ENCODE peak calls at places on chromosomes 2 and 18, in six cellular contexts. N, J, D, P, U and R are unnamed samples.

GRCh38 chr2:49236316-49236715 is 82.0 kb upstream of the FSHR start:
- ATAC-seq in N (no peak), J (no peak), D (no peak), P (no peak), U (no peak), R (no peak)

GRCh38 chr2:207819839-207820784 is 50.4 kb upstream of the FZD5 start:
- ATAC-seq in N (peak), J (peak), D (no peak), P (no peak), U (no peak), R (no peak)

GRCh38 chr2:10441966-10442365 is 6.2 kb downstream of the ODC1 start:
- ATAC-seq in N (no peak), J (no peak), D (no peak), P (no peak), U (no peak), R (no peak)

GRCh38 chr2:43018179-43019024 is 208.0 kb downstream of the ZFP36L2 start:
- ATAC-seq in N (peak), J (peak), D (no peak), P (peak), U (no peak), R (peak)

GRCh38 chr18:42742976-42743755 is 372.3 kb downstream of the RIT2 start:
- ATAC-seq in N (no peak), J (no peak), D (no peak), P (no peak), U (no peak), R (no peak)

GRCh38 chr18:73881396-73881795 is 266.2 kb downstream of the FBXO15 start:
- ATAC-seq in N (no peak), J (no peak), D (no peak), P (no peak), U (no peak), R (no peak)

GRCh38 chr2:191220671-191221070 is 24.5 kb upstream of the MYO1B start:
- ATAC-seq in N (no peak), J (no peak), D (no peak), P (no peak), U (no peak), R (no peak)

GRCh38 chr2:68225119-68225632 is 27.2 kb downstream of the PPP3R1 start:
- ATAC-seq in N (peak), J (peak), D (peak), P (no peak), U (peak), R (no peak)

GRCh38 chr2:241088376-241088775 is 13.7 kb downstream of the MTERF4 start:
- ATAC-seq in N (no peak), J (no peak), D (no peak), P (no peak), U (no peak), R (no peak)

GRCh38 chr2:39696838-39697237 is 31.1 kb downstream of the TMEM178A start:
- ATAC-seq in N (peak), J (peak), D (no peak), P (no peak), U (peak), R (peak)